ENCODE peak calls at places on chromosomes 2 and 18, in six cellular contexts. D is ELR; I is cerebellar cortex; N is T-cell; W is stimulated activated effector memory CD8-positive, alpha-beta T cell treated with anti-CD3 and anti-CD28 coated beads, Interleukin-12 subunit alpha, Interleukin-12 subunit beta, amount 100 ng/mL, for 72 hours; G is NCI-H1417. M is an unnamed sample.

GRCh38 chr2:7377861-7378569 is 460.8 kb downstream of the RNF144A start:
- DNase-seq in D (no peak), I (peak; percentile 73), N (no peak), W (no peak), G (peak; percentile 88), M (no peak)

GRCh38 chr18:28725876-28726275 is 548.9 kb upstream of the CDH2 start:
- DNase-seq in D (peak; percentile 82), I (no peak), N (no peak), W (no peak), G (no peak), M (peak; percentile 87)

GRCh38 chr2:152395132-152396024 is 60.4 kb downstream of the FMNL2 start:
- DNase-seq in D (peak; percentile 59), I (no peak), N (no peak), W (no peak), G (no peak), M (no peak)

GRCh38 chr18:708096-708495 is 4.3 kb downstream of the ENOSF1 start:
- DNase-seq in D (no peak), I (no peak), N (no peak), W (no peak), G (no peak), M (no peak)

GRCh38 chr2:215895330-215895729 is 118.0 kb downstream of the MREG start:
- DNase-seq in D (no peak), I (no peak), N (no peak), W (no peak), G (no peak), M (no peak)

GRCh38 chr2:199261221-199261620 is 196.5 kb downstream of the SATB2 start:
- DNase-seq in D (peak; percentile 73), I (no peak), N (no peak), W (no peak), G (no peak), M (no peak)

GRCh38 chr2:64716569-64716968 is 62.9 kb upstream of the SERTAD2 start:
- DNase-seq in D (no peak), I (no peak), N (no peak), W (no peak), G (no peak), M (no peak)

GRCh38 chr2:149733936-149734685 is 146.5 kb upstream of the MMADHC start:
- DNase-seq in D (peak; percentile 77), I (peak; percentile 80), N (no peak), W (no peak), G (no peak), M (peak; percentile 95)

GRCh38 chr2:28389399-28390240 is 3.0 kb upstream of the FOSL2 start:
- DNase-seq in D (peak; percentile 33), I (peak; percentile 68), N (no peak), W (no peak), G (no peak), M (peak; percentile 38)

GRCh38 chr18:13313006-13313661 is 94.6 kb downstream of the LDLRAD4 start:
- DNase-seq in D (no peak), I (no peak), N (peak; percentile 69), W (no peak), G (no peak), M (no peak)

GRCh38 chr2:125658583-125658982 is 997.4 kb upstream of the GYPC start:
- DNase-seq in D (no peak), I (no peak), N (no peak), W (no peak), G (no peak), M (no peak)

GRCh38 chr18:38007931-38008330 is 442.3 kb upstream of the CELF4 start:
- DNase-seq in D (no peak), I (no peak), N (no peak), W (no peak), G (no peak), M (peak; percentile 33)

GRCh38 chr2:218400167-218400929 is 680 bp downstream of the CTDSP1 start:
- DNase-seq in D (peak; percentile 50), I (peak; percentile 28), N (no peak), W (no peak), G (no peak), M (no peak)

GRCh38 chr2:174774828-174775227 is 10.6 kb upstream of the CHRNA1 start:
- DNase-seq in D (no peak), I (no peak), N (no peak), W (no peak), G (no peak), M (no peak)

GRCh38 chr2:72211359-72211758 is 63.7 kb upstream of the CYP26B1 start:
- DNase-seq in D (peak; percentile 9), I (no peak), N (no peak), W (no peak), G (no peak), M (no peak)

GRCh38 chr2:197571622-197572271 is 55.9 kb downstream of the MOB4 start:
- DNase-seq in D (peak; percentile 60), I (no peak), N (no peak), W (no peak), G (no peak), M (no peak)

GRCh38 chr2:120857931-120858330 is 122.3 kb downstream of the GLI2 start:
- DNase-seq in D (no peak), I (no peak), N (no peak), W (no peak), G (no peak), M (no peak)

GRCh38 chr2:63364866-63365265 is 223.4 kb downstream of the WDPCP start:
- DNase-seq in D (no peak), I (no peak), N (no peak), W (no peak), G (peak; percentile 74), M (no peak)

GRCh38 chr2:24822049-24822706 is 29.0 kb downstream of the CENPO start:
- DNase-seq in D (no peak), I (no peak), N (no peak), W (no peak), G (peak; percentile 43), M (no peak)

GRCh38 chr2:187139469-187139868 is 290.5 kb upstream of the ZSWIM2 start:
- DNase-seq in D (no peak), I (no peak), N (no peak), W (no peak), G (no peak), M (no peak)

GRCh38 chr2:231672617-231673347 is 35.5 kb upstream of the PTMA start:
- DNase-seq in D (peak; percentile 76), I (peak; percentile 68), N (no peak), W (no peak), G (peak; percentile 72), M (peak; percentile 88)

GRCh38 chr18:24846133-24846532 is 385.7 kb downstream of the HRH4 start:
- DNase-seq in D (no peak), I (no peak), N (no peak), W (no peak), G (no peak), M (no peak)

GRCh38 chr2:147092266-147092665 is 752.6 kb upstream of the ACVR2A start:
- DNase-seq in D (no peak), I (no peak), N (no peak), W (no peak), G (no peak), M (no peak)

GRCh38 chr2:31805688-31806087 is 205.1 kb downstream of the MEMO1 start:
- DNase-seq in D (no peak), I (no peak), N (no peak), W (no peak), G (no peak), M (no peak)

GRCh38 chr2:218893349-218894167 is 12.9 kb downstream of the WNT10A start:
- DNase-seq in D (no peak), I (no peak), N (no peak), W (no peak), G (no peak), M (no peak)

GRCh38 chr18:48797841-48798255 is 152.9 kb downstream of the SMAD7 start:
- DNase-seq in D (no peak), I (peak; percentile 85), N (peak; percentile 8), W (no peak), G (no peak), M (no peak)

GRCh38 chr2:99672766-99673375 is 183.1 kb upstream of the REV1 start:
- DNase-seq in D (no peak), I (no peak), N (no peak), W (no peak), G (no peak), M (no peak)

GRCh38 chr2:121686218-121686617 is 37.0 kb upstream of the CLASP1 start:
- DNase-seq in D (no peak), I (no peak), N (no peak), W (no peak), G (no peak), M (no peak)

GRCh38 chr2:121335294-121336290 is 50.6 kb upstream of the TFCP2L1 start:
- DNase-seq in D (no peak), I (no peak), N (no peak), W (no peak), G (no peak), M (peak; percentile 46)

GRCh38 chr2:20443276-20443920 is 3.5 kb upstream of the RHOB start:
- DNase-seq in D (peak; percentile 68), I (peak; percentile 81), N (no peak), W (no peak), G (peak; percentile 73), M (peak; percentile 51)

GRCh38 chr2:237242091-237242536 is 156.4 kb downstream of the COPS8 start:
- DNase-seq in D (peak; percentile 59), I (no peak), N (no peak), W (no peak), G (no peak), M (no peak)

GRCh38 chr18:9771261-9771976 is 63.3 kb downstream of the RAB31 start:
- DNase-seq in D (peak; percentile 63), I (peak; percentile 54), N (no peak), W (peak; percentile 54), G (peak; percentile 9), M (peak; percentile 67)

GRCh38 chr2:6412533-6413085 is 453.1 kb downstream of the CMPK2 start:
- DNase-seq in D (no peak), I (no peak), N (no peak), W (no peak), G (no peak), M (peak; percentile 58)

GRCh38 chr2:134193006-134193405 is 60.9 kb upstream of the MGAT5 start:
- DNase-seq in D (peak; percentile 78), I (no peak), N (no peak), W (no peak), G (no peak), M (peak; percentile 36)

GRCh38 chr2:55961318-55961911 is 37.8 kb upstream of the EFEMP1 start:
- DNase-seq in D (peak; percentile 77), I (peak; percentile 27), N (no peak), W (no peak), G (peak; percentile 71), M (peak; percentile 70)

GRCh38 chr2:236687296-236687955 is 117.8 kb downstream of the ACKR3 start:
- DNase-seq in D (no peak), I (no peak), N (no peak), W (no peak), G (no peak), M (no peak)

GRCh38 chr2:23673082-23673481 is 253.8 kb downstream of the ATAD2B start:
- DNase-seq in D (no peak), I (no peak), N (no peak), W (no peak), G (no peak), M (no peak)

GRCh38 chr2:126843046-126843445 is 55.6 kb upstream of the TEX51 start:
- DNase-seq in D (no peak), I (peak; percentile 4), N (no peak), W (no peak), G (no peak), M (no peak)

M was measured in A172.